ENCODE peak calls at places on chromosomes 12 and 14, in six cellular contexts. T is right cardiac atrium; L is CD4-positive, alpha-beta memory T cell; N is CD8-positive, alpha-beta T cell; M is foreskin keratinocyte; D is cardiac muscle cell. J is an unnamed sample. For H3K4me1, the result is how much of the 10 kb centered on the place peaks cover.

GRCh38 chr12:49674318-49674985 is 32.8 kb downstream of the FMNL3 start:
- DNase-seq in T (no peak), L (no peak), N (no peak), M (no peak), D (no peak), J (no peak)

GRCh38 chr12:31737345-31737744 is 8.5 kb upstream of the AMN1 start:
- DNase-seq in T (no peak), L (no peak), N (no peak), M (no peak), D (no peak), J (no peak)

GRCh38 chr12:90909069-90909676 is 45.8 kb downstream of the CCER1 start:
- DNase-seq in T (no peak), L (no peak), N (no peak), M (peak), D (peak), J (no peak)

GRCh38 chr12:57377103-57377840 is 53.6 kb downstream of the R3HDM2 start:
- DNase-seq in T (no peak), L (no peak), N (no peak), M (peak), D (no peak), J (no peak)

GRCh38 chr12:42936991-42937390 is 347.4 kb upstream of the PRICKLE1 start:
- DNase-seq in T (no peak), L (no peak), N (no peak), M (no peak), D (no peak), J (no peak)

GRCh38 chr12:39145175-39145999 is 240.0 kb upstream of the CPNE8 start:
- DNase-seq in T (peak), L (no peak), N (no peak), M (peak), D (peak), J (no peak)

GRCh38 chr14:68779761-68780323 is 13.0 kb downstream of the ZFP36L1 start:
- DNase-seq in T (no peak), L (peak), N (peak), M (peak), D (no peak), J (peak)

GRCh38 chr12:14272954-14273910 is 92.2 kb upstream of the ATF7IP start:
- DNase-seq in T (no peak), L (no peak), N (no peak), M (peak), D (no peak), J (no peak)

DNA sequence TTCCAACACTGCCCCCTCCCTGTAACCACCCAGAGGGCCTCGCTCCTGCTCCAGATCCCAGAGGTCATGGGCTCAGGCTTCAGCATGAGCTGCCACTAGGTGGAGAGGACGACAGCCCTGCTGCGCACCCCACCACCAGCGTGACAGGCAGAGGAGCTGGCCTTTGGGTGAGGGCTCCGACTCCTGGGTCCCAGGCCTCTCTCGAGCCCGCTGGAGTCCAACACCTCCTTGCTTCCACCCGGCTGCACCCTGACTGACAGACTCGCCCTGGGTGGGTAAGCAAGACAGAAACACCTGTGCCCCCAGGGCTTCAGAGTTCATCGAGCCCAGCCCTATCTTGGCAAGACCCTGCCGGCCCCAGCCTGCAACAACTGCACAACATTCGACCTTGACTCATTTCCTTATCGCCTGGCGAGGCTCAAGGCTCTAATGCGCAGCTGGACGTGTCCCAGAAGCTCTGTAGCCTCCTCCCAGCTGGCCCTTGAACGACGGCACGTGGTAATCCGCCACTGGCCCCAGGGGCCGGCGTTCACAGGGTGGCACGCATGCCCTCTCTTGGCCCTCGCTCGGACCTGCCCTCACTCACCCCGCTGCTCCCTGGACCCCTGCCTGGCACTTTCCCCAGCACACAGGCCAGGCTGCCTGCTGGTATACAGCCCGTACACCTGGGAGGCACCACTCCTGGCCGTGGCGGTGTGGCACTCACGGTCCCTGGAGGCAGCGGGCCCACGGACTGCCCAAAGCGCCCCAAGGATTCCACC is 28.0 kb downstream of the VPS37B start:
- DNase-seq in T (peak), L (no peak), N (peak), M (peak), D (no peak), J (no peak)
- H3K27ac ChIP-seq in T (peak), L (no peak), N (no peak), M (peak), D (peak), J (no peak)

DNA sequence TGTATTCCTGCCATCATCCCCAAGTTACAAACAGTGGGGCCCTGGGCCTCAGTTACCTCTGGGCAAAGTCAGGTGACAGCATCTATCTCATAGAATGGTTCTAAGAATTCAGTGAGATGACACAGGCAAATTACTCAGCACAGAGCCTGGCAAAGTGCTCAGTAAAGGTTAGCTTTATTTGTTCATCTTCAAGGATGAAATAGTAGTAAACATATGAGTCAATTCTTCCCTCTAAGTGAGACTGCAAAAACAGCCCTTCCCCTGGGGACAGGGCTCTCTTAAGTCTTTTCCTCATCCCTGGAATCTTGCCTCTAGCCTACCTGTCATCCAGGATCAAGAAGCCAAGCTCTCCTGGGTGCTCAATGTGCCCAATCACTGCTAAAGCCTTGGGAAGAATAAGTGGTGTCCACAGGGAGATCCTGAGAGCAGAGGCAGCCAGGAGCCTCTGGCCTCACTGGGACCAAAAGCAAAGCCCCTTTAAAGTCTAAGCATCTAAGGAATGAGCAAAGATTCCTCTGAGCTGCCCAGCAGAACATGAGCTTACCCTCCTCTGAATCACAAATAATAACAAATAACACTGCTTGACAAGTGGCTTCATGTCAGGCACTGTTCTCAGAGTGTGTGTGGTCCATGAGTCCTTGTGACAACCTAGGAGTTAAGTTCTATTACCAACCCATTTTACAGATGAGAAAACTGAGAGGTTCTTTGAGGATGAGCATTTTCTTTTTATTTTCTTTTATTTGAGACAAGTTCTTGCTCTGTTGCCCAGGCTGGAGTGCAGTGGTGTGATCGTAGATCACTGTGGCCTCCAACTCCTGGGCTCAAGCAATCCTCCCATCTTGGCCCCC is 12.1 kb downstream of the NUAK1 start:
- DNase-seq in T (no peak), L (no peak), N (no peak), M (peak), D (no peak), J (no peak)
- H3K4me1 ChIP-seq in T (under half), L (under half), N (under half), M (under half), D (under half), J (under half)

GRCh38 chr12:51751657-51752056 is 96.9 kb downstream of the FIGNL2 start:
- DNase-seq in T (no peak), L (no peak), N (no peak), M (no peak), D (no peak), J (no peak)
- H3K27ac ChIP-seq in T (no peak), L (no peak), N (no peak), M (no peak), D (no peak), J (no peak)

GRCh38 chr12:29043069-29043468 is 106.0 kb upstream of the FAR2 start:
- DNase-seq in T (no peak), L (no peak), N (no peak), M (no peak), D (no peak), J (no peak)
- H3K4me1 ChIP-seq in T (under half), L (under half), N (under half), M (under half), D (under half), J (under half)

DNA sequence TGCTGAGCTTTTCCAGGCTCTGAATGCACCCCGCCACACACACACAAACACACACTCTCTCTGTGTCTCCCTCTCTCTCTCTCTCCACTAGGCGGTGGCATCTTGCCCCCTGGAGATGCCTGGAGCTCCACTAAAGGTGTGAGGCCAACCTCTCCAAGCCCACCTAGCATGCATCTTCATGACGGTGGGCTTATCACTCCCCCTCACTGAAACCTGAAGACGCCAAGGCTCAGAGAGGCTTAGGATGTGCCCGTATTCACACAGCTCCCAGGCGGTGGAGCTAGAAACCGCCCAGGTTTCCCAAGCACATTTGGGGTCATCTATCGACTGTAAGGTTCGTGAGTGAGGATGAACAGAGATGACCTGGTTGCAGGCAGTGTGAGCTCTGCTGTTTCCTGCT is 42.6 kb upstream of the BCL11B start:
- DNase-seq in T (no peak), L (no peak), N (no peak), M (no peak), D (no peak), J (no peak)
- H3K27ac ChIP-seq in T (no peak), L (no peak), N (no peak), M (no peak), D (no peak), J (no peak)

GRCh38 chr12:117067638-117068037 is 31.6 kb downstream of the TESC start:
- DNase-seq in T (no peak), L (no peak), N (no peak), M (no peak), D (no peak), J (no peak)
- H3K4me1 ChIP-seq in T (under half), L (under half), N (under half), M (under half), D (under half), J (under half)